ENCODE peak calls at places on chromosomes 16 and 17, in eight cellular contexts. E is sigmoid colon, W is H1, A is A549, P is H54, G is stomach, S is IMR-90, X is tibial nerve. O is an unnamed sample.

GRCh38 chr17:66727634-66728570 is 107.0 kb upstream of the CACNG5 start:
- DNase-seq in E (peak), W (peak), A (peak), P (peak), G (peak), S (peak), X (peak), O (peak)

GRCh38 chr16:86061318-86061695 is 162.3 kb downstream of the IRF8 start:
- DNase-seq in E (peak), W (no peak), A (no peak), P (no peak), G (no peak), S (no peak), X (no peak), O (no peak)

GRCh38 chr17:50469671-50470305 is 1.1 kb upstream of the CHAD start:
- DNase-seq in E (no peak), W (no peak), A (no peak), P (no peak), G (no peak), S (no peak), X (no peak), O (no peak)

GRCh38 chr16:85245307-85246172 is 133.3 kb upstream of the CIBAR2 start:
- DNase-seq in E (peak), W (peak), A (peak), P (peak), G (peak), S (peak), X (peak), O (peak)

GRCh38 chr17:57935833-57936807 is 19.1 kb downstream of the CUEDC1 start:
- DNase-seq in E (peak), W (no peak), A (no peak), P (no peak), G (no peak), S (peak), X (no peak), O (no peak)

GRCh38 chr17:75601057-75601987 is 13.7 kb downstream of the MYO15B start:
- DNase-seq in E (peak), W (peak), A (peak), P (peak), G (peak), S (peak), X (peak), O (peak)

GRCh38 chr17:83135692-83136091 is 56.3 kb downstream of the METRNL start:
- DNase-seq in E (peak), W (no peak), A (no peak), P (no peak), G (no peak), S (no peak), X (no peak), O (no peak)

GRCh38 chr17:8117980-8118768 is at the start of gene ALOXE3:
- DNase-seq in E (peak), W (peak), A (peak), P (no peak), G (peak), S (peak), X (peak), O (peak)

GRCh38 chr17:282000-282911 is 70.4 kb downstream of the RPH3AL start:
- DNase-seq in E (peak), W (no peak), A (no peak), P (no peak), G (no peak), S (no peak), X (no peak), O (no peak)

GRCh38 chr16:29663020-29663828 is at the start of gene SPN:
- DNase-seq in E (no peak), W (no peak), A (no peak), P (no peak), G (no peak), S (no peak), X (no peak), O (no peak)

DNA sequence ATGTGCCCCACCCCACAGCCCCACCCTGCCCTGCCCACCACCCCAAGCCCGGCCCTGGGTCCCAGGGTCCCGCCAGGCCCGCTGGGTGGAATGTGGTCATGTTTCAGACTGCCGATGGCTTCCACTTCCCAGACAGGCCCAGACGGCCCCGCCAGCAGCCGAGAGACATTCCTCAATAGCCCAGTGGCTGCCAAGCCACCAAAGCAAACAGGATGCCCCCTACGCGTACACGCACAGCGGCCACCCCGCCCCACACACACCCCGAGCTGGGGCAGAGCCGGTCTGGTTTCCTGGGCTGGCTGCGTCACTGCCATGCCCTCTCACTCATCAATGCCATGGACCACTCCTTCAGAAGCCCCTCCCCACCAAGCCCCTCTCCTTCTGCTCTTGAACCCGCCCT is 1.2 kb upstream of the KRT17 start:
- DNase-seq in E (peak), W (no peak), A (peak), P (no peak), G (no peak), S (no peak), X (no peak), O (no peak)
- TF ChIP-seq POLR2A in E (no peak), W (no peak), A (no peak), P (no peak), G (no peak), S (no peak), X (no peak), O (no peak)

DNA sequence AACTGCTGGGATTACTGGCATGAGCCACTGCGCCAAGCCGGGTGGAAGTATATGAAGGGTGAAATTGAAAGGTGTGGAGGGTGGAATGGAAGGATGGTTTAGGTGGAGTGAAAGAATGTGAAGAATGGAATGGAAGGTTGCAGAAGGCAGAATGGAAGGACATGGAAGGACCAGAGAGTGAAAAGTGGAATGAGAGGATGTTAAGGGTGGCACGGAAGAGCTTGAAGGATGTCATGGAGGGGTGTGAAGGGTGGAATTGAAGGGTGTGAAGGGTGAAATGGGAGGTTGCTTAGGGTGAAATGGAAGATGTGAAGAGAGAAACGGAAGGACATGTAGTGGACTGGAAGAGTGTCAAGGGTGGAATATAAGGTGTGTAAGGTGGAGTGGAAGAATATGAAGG is 16.2 kb downstream of the MIS12 start:
- DNase-seq in E (no peak), W (no peak), A (no peak), P (no peak), G (no peak), S (no peak), X (no peak), O (no peak)
- TF ChIP-seq POLR2A in E (no peak), W (no peak), A (no peak), P (no peak), G (no peak), S (no peak), X (no peak), O (no peak)

DNA sequence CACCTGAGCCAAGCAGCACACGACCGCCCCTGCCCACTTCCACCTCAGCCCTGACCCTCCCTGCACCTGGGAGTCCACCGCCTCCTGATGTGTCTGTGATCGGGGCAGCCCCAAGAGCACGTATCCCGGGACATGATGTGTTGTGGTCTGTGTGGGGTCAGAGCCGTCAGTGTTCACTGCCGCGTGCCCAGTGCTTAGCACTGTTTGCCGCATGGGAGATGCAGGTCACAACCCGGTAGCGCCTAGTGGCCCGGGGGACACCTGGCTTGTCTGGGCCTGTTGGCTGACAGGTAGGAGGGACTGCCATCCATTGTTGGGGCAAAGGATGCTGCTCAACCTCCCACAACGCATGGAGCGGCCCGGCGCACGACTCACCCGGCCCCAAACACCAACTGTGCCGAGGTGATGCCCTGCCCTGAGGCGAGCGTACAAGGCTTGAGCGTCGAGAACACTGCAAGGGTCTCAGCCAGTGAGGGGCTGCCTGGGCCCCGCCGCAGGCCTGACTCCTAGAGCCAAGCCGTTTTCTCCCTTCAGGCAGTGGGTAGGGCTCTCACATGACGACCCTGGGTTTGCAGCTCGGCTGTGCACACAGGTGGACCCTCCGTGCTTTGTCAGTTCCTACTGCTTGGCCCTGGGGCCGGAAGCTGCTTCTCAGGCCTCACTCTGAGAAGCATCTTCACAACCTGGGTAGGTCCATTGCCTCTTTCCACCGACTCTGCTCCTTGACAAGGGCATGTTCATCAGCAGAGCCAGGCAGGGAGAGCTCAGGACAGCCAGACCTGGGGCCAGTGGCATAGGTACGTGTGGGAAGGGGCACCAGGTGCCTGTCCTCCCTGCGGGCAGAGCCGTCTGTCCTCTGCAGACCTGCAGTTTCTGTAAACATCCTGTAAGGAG is 5.9 kb upstream of the C16orf95 start:
- DNase-seq in E (no peak), W (no peak), A (no peak), P (no peak), G (no peak), S (no peak), X (no peak), O (no peak)
- TF ChIP-seq POLR2A in E (no peak), W (no peak), A (no peak), P (no peak), G (no peak), S (no peak), X (no peak), O (no peak)

DNA sequence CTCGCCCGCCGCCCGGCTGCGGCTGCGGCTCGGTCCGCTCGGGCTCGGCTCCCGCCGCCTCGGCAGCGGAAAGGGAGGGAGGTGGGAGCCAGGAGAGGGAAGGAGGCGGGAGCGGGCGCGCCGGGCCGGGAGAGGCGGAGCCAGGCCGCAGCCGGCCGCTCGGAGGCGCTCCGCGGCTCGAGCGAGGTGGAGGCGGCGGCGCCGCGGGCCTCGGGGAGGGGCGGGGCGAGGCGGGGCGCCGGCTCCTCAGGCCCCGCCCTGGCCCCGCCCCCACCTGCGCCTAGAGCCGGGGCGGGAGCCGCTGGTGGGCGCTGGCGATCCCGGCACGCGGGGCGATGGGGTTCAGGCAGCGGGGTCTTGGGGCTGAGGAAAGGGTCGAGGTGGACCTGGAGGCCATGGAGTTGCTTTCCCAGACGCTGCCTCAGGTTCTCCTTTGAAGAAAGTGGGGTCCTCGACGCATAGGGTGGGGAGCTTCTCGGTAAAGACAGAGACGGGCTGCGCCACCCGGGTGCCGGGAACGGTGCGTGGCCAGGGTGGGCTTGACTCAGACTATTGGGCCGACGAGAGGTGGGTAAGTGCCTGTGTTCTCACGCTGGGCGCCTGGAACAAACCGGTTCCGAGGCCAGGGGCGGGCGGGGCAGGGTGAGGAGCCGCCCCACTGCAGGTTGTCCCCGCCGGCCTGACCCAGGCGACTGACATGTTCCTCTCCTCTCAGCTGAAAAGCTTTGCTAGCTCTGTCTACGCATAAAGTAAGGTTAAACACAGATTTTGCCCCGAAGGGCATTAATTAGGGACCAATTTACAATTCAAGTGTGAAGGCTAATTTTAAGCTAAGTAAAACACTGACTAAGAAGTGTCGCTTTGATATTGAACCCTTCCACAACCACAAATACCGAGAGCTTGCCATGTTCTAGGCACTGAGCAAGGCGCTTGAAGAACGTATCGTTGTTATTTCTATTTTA is at the start of gene CMTM4:
- DNase-seq in E (peak), W (peak), A (peak), P (peak), G (peak), S (peak), X (peak), O (peak)
- TF ChIP-seq POLR2A in E (no peak), W (peak), A (peak), P (peak), G (no peak), S (no peak), X (peak), O (peak)

GRCh38 chr16:53506254-53506653 is 3.2 kb upstream of the AKTIP start:
- DNase-seq in E (no peak), W (no peak), A (no peak), P (no peak), G (no peak), S (no peak), X (no peak), O (no peak)

GRCh38 chr16:53503270-53503911 is 382 bp upstream of the AKTIP start:
- DNase-seq in E (peak), W (peak), A (peak), P (peak), G (peak), S (peak), X (peak), O (peak)

GRCh38 chr16:53504665-53505064 is 1.7 kb upstream of the AKTIP start:
- DNase-seq in E (no peak), W (no peak), A (no peak), P (no peak), G (no peak), S (peak), X (no peak), O (no peak)

GRCh38 chr16:53502331-53503269 is at the start of gene AKTIP:
- DNase-seq in E (peak), W (peak), A (no peak), P (peak), G (peak), S (peak), X (no peak), O (peak)

DNA sequence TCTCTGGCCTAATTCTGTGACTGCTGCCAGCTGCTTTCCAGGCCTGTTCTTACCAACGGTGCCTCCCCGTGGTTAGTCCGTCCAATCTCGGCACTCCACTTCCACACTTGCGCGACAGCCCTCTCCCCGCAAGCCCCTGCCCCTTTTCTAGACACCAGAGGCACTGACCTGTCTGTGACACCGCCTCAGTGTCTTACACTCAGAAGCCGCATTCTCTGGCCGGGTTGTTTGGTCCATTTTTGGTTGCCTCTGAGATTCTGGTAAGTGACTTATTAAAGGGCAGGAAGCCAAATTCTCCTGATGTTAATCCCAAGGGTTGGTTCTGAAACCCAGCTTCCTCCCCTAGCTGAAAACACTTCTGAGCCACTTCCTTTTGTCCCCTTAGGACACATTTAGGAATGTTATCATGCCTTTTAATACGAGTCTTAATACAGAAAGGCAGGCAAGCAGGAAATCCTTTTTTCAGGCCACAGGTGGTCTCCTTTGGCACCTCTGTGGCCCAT is 1.2 kb upstream of the AKTIP start:
- DNase-seq in E (peak), W (no peak), A (peak), P (no peak), G (peak), S (peak), X (peak), O (no peak)
- TF ChIP-seq POLR2A in E (no peak), W (no peak), A (no peak), P (no peak), G (no peak), S (no peak), X (no peak), O (no peak)